ENCODE peak calls at places on chromosomes 3 and 15, in eight cellular contexts. V, Z, C, J, H, E, M and F are unnamed samples.

GRCh38 chr15:68525815-68526214 is 53.0 kb upstream of the CORO2B start:
- DNase-seq in V (no peak), Z (no peak), C (no peak), J (no peak), H (no peak), E (no peak), M (no peak), F (no peak)

GRCh38 chr15:37181339-37181738 is 81.0 kb upstream of the MEIS2 start:
- DNase-seq in V (no peak), Z (no peak), C (no peak), J (no peak), H (no peak), E (no peak), M (no peak), F (no peak)

GRCh38 chr3:197578376-197578775 is 22.6 kb upstream of the BDH1 start:
- DNase-seq in V (no peak), Z (no peak), C (no peak), J (no peak), H (no peak), E (no peak), M (no peak), F (no peak)

GRCh38 chr3:69288161-69288895 is 97.6 kb downstream of the FRMD4B start:
- DNase-seq in V (no peak), Z (peak), C (no peak), J (no peak), H (peak), E (no peak), M (no peak), F (no peak)

GRCh38 chr15:97598353-97598798 is 362.1 kb upstream of the ARRDC4 start:
- DNase-seq in V (no peak), Z (no peak), C (no peak), J (no peak), H (no peak), E (no peak), M (no peak), F (no peak)

GRCh38 chr3:51964521-51964920 is 2.7 kb downstream of the PCBP4 start:
- DNase-seq in V (no peak), Z (no peak), C (no peak), J (no peak), H (no peak), E (no peak), M (no peak), F (no peak)

GRCh38 chr3:71444028-71444860 is 139.3 kb downstream of the FOXP1 start:
- DNase-seq in V (peak), Z (no peak), C (no peak), J (peak), H (no peak), E (no peak), M (peak), F (no peak)

GRCh38 chr3:43221076-43221475 is 65.3 kb upstream of the SNRK start:
- DNase-seq in V (no peak), Z (no peak), C (no peak), J (no peak), H (no peak), E (no peak), M (no peak), F (no peak)

GRCh38 chr15:85858586-85859375 is 64.1 kb upstream of the KLHL25 start:
- DNase-seq in V (peak), Z (peak), C (no peak), J (peak), H (peak), E (no peak), M (peak), F (no peak)

GRCh38 chr15:83843511-83843910 is 189.6 kb downstream of the ADAMTSL3 start:
- DNase-seq in V (no peak), Z (no peak), C (no peak), J (no peak), H (no peak), E (no peak), M (no peak), F (peak)

GRCh38 chr3:182755308-182756106 is 37.8 kb upstream of the ATP11B start:
- DNase-seq in V (no peak), Z (no peak), C (no peak), J (no peak), H (no peak), E (no peak), M (no peak), F (no peak)

GRCh38 chr15:57667171-57667924 is 39.2 kb upstream of the POLR2M start:
- DNase-seq in V (no peak), Z (no peak), C (peak), J (no peak), H (no peak), E (peak), M (no peak), F (peak)

GRCh38 chr3:98272126-98272525 is 8.1 kb downstream of the OR5H6 start:
- DNase-seq in V (no peak), Z (no peak), C (no peak), J (no peak), H (no peak), E (no peak), M (no peak), F (no peak)

GRCh38 chr3:150412599-150413069 is 4.5 kb downstream of the TSC22D2 start:
- DNase-seq in V (peak), Z (no peak), C (no peak), J (no peak), H (no peak), E (peak), M (peak), F (peak)

GRCh38 chr3:64681827-64682226 is 6.0 kb downstream of the ADAMTS9 start:
- DNase-seq in V (no peak), Z (no peak), C (no peak), J (no peak), H (no peak), E (no peak), M (no peak), F (no peak)

GRCh38 chr3:184648726-184649125 is 63.1 kb downstream of the MAGEF1 start:
- DNase-seq in V (no peak), Z (no peak), C (no peak), J (no peak), H (no peak), E (no peak), M (no peak), F (no peak)

GRCh38 chr15:80497221-80497620 is 93.0 kb downstream of the ARNT2 start:
- DNase-seq in V (no peak), Z (no peak), C (no peak), J (no peak), H (no peak), E (no peak), M (no peak), F (no peak)

GRCh38 chr3:4730734-4731133 is 237.6 kb downstream of the ITPR1 start:
- DNase-seq in V (no peak), Z (no peak), C (no peak), J (no peak), H (no peak), E (no peak), M (no peak), F (no peak)

DNA sequence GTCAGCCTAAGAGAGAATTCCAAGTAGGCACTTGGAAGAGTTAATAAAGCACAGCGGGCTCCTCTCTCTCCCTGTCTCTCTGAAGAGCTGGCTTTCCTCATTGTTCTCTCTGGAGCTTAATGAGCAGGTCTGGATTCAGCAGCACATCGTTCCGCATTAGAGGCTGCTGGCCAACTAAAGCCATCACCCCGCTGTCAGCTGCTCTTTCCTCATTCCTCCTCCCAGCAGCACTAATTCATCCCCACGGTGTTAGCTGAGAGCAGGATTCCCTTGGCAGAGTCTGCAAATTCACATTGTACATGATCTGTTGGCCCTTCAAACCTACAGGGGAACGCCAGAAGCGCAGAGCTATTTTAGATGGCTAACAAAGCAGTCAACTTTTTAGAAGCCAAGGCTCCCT is 44.2 kb downstream of the SGO1 start:
- DNase-seq in V (no peak), Z (peak), C (no peak), J (no peak), H (peak), E (no peak), M (no peak), F (no peak)
- TF ChIP-seq CTCF in V (no peak), Z (no peak), C (no peak), J (no peak), H (no peak), E (no peak), M (no peak), F (no peak)

GRCh38 chr15:75597667-75598341 is 18.7 kb upstream of the PTPN9 start:
- DNase-seq in V (no peak), Z (no peak), C (no peak), J (no peak), H (peak), E (no peak), M (peak), F (no peak)
- TF ChIP-seq CTCF in V (peak), Z (peak), C (peak), J (peak), H (no peak), E (peak), M (peak), F (peak)

DNA sequence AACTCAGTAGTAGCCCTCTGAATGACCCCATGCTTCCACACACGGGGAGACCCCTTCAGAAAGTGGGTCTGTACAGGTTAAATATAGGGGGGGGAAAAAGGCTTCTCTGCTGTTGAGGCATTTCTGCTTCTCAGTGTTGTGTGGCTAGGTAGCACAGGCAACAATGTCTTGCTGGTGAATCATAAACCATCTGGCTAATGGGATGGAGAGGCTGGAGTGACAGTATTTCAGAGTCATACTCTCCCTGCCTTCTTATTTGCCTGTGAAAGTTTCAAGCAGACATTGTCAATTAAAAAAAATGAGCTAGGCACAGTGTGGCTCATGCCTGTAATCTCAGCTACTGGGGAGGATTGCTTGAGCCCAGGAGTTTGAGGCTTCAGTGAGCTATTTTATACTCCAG is 14.2 kb upstream of the FBXL22 start:
- DNase-seq in V (no peak), Z (no peak), C (peak), J (no peak), H (no peak), E (peak), M (no peak), F (peak)
- TF ChIP-seq CTCF in V (no peak), Z (no peak), C (no peak), J (no peak), H (no peak), E (no peak), M (no peak), F (no peak)

GRCh38 chr15:74988007-74988800 is 7.2 kb upstream of the SCAMP5 start:
- DNase-seq in V (no peak), Z (peak), C (no peak), J (peak), H (peak), E (no peak), M (peak), F (no peak)
- TF ChIP-seq CTCF in V (peak), Z (no peak), C (peak), J (peak), H (peak), E (peak), M (peak), F (no peak)

GRCh38 chr3:50551293-50552057 is 16.1 kb downstream of the C3orf18 start:
- DNase-seq in V (no peak), Z (no peak), C (no peak), J (no peak), H (no peak), E (no peak), M (no peak), F (no peak)
- TF ChIP-seq CTCF in V (no peak), Z (no peak), C (peak), J (no peak), H (no peak), E (no peak), M (peak), F (no peak)

GRCh38 chr3:45736707-45737106 is 47.5 kb downstream of the SACM1L start:
- DNase-seq in V (no peak), Z (no peak), C (no peak), J (no peak), H (no peak), E (no peak), M (no peak), F (no peak)
- TF ChIP-seq CTCF in V (no peak), Z (no peak), C (no peak), J (no peak), H (no peak), E (no peak), M (no peak), F (no peak)

GRCh38 chr15:62853114-62853832 is 189.3 kb upstream of the TPM1 start:
- DNase-seq in V (no peak), Z (no peak), C (no peak), J (no peak), H (no peak), E (no peak), M (no peak), F (no peak)
- TF ChIP-seq CTCF in V (no peak), Z (no peak), C (no peak), J (no peak), H (no peak), E (no peak), M (no peak), F (no peak)

GRCh38 chr3:170222647-170223541 is 670 bp downstream of the PRKCI start:
- DNase-seq in V (peak), Z (peak), C (no peak), J (peak), H (peak), E (no peak), M (peak), F (no peak)
- TF ChIP-seq CTCF in V (no peak), Z (peak), C (peak), J (no peak), H (no peak), E (no peak), M (peak), F (peak)